ENCODE peak calls at places on chromosomes 1 and 21, in five cellular contexts. One of them, this sample, is unnamed.

GRCh38 chr1:155139895-155140629 is at the start of gene DPM3:
- DNase-seq in fibroblast of pulmonary artery: peak
- DNase-seq in AG04450: no peak
- DNase-seq in GM13977: peak
- DNase-seq in esophagus muscularis mucosa: peak
- DNase-seq in this sample: peak

GRCh38 chr1:7298749-7299151 is 472.3 kb upstream of the VAMP3 start:
- DNase-seq in fibroblast of pulmonary artery: peak
- DNase-seq in AG04450: no peak
- DNase-seq in GM13977: no peak
- DNase-seq in esophagus muscularis mucosa: peak
- DNase-seq in this sample: no peak

GRCh38 chr1:115669002-115669673 is 27.4 kb downstream of the VANGL1 start:
- DNase-seq in fibroblast of pulmonary artery: peak
- DNase-seq in AG04450: peak
- DNase-seq in GM13977: no peak
- DNase-seq in esophagus muscularis mucosa: no peak
- DNase-seq in this sample: peak

GRCh38 chr1:204108312-204109141 is 35.6 kb downstream of the SOX13 start:
- DNase-seq in fibroblast of pulmonary artery: no peak
- DNase-seq in AG04450: no peak
- DNase-seq in GM13977: no peak
- DNase-seq in esophagus muscularis mucosa: no peak
- DNase-seq in this sample: no peak

GRCh38 chr1:160377585-160378206 is 10.8 kb downstream of the NHLH1 start:
- DNase-seq in fibroblast of pulmonary artery: peak
- DNase-seq in AG04450: no peak
- DNase-seq in GM13977: no peak
- DNase-seq in esophagus muscularis mucosa: no peak
- DNase-seq in this sample: no peak

GRCh38 chr1:36599828-36600227 is 117.1 kb upstream of the CSF3R start:
- DNase-seq in fibroblast of pulmonary artery: no peak
- DNase-seq in AG04450: no peak
- DNase-seq in GM13977: no peak
- DNase-seq in esophagus muscularis mucosa: no peak
- DNase-seq in this sample: no peak

GRCh38 chr21:35375115-35375514 is 326.0 kb upstream of the RUNX1 start:
- DNase-seq in fibroblast of pulmonary artery: peak
- DNase-seq in AG04450: peak
- DNase-seq in GM13977: no peak
- DNase-seq in esophagus muscularis mucosa: no peak
- DNase-seq in this sample: no peak

GRCh38 chr1:192489046-192489445 is 86.5 kb upstream of the RGS1 start:
- DNase-seq in fibroblast of pulmonary artery: no peak
- DNase-seq in AG04450: no peak
- DNase-seq in GM13977: no peak
- DNase-seq in esophagus muscularis mucosa: no peak
- DNase-seq in this sample: no peak

GRCh38 chr1:158025576-158026230 is 32.3 kb downstream of the KIRREL1 start:
- DNase-seq in fibroblast of pulmonary artery: no peak
- DNase-seq in AG04450: no peak
- DNase-seq in GM13977: no peak
- DNase-seq in esophagus muscularis mucosa: no peak
- DNase-seq in this sample: no peak

GRCh38 chr1:117120774-117121588 is 568 bp downstream of the TRIM45 start:
- DNase-seq in fibroblast of pulmonary artery: no peak
- DNase-seq in AG04450: no peak
- DNase-seq in GM13977: no peak
- DNase-seq in esophagus muscularis mucosa: no peak
- DNase-seq in this sample: peak

GRCh38 chr21:46518983-46519583 is 60.4 kb downstream of the DIP2A start:
- DNase-seq in fibroblast of pulmonary artery: peak
- DNase-seq in AG04450: no peak
- DNase-seq in GM13977: no peak
- DNase-seq in esophagus muscularis mucosa: no peak
- DNase-seq in this sample: no peak

GRCh38 chr1:11590395-11590794 is 63.8 kb downstream of the FBXO2 start:
- DNase-seq in fibroblast of pulmonary artery: no peak
- DNase-seq in AG04450: no peak
- DNase-seq in GM13977: no peak
- DNase-seq in esophagus muscularis mucosa: no peak
- DNase-seq in this sample: no peak

GRCh38 chr1:168506204-168506819 is 37.5 kb downstream of the XCL2 start:
- DNase-seq in fibroblast of pulmonary artery: peak
- DNase-seq in AG04450: no peak
- DNase-seq in GM13977: no peak
- DNase-seq in esophagus muscularis mucosa: no peak
- DNase-seq in this sample: no peak

GRCh38 chr1:243713470-243714186 is 136.4 kb downstream of the AKT3 start:
- DNase-seq in fibroblast of pulmonary artery: peak
- DNase-seq in AG04450: no peak
- DNase-seq in GM13977: no peak
- DNase-seq in esophagus muscularis mucosa: no peak
- DNase-seq in this sample: no peak

GRCh38 chr1:165369255-165369848 is 12.8 kb upstream of the LMX1A start:
- DNase-seq in fibroblast of pulmonary artery: peak
- DNase-seq in AG04450: no peak
- DNase-seq in GM13977: peak
- DNase-seq in esophagus muscularis mucosa: no peak
- DNase-seq in this sample: peak

GRCh38 chr1:109655624-109656519 is at the start of gene GSTM4:
- DNase-seq in fibroblast of pulmonary artery: peak
- DNase-seq in AG04450: no peak
- DNase-seq in GM13977: peak
- DNase-seq in esophagus muscularis mucosa: peak
- DNase-seq in this sample: peak

GRCh38 chr21:41866274-41866809 is 12.8 kb downstream of the PRDM15 start:
- DNase-seq in fibroblast of pulmonary artery: no peak
- DNase-seq in AG04450: no peak
- DNase-seq in GM13977: no peak
- DNase-seq in esophagus muscularis mucosa: no peak
- DNase-seq in this sample: no peak

GRCh38 chr1:167723707-167724323 is 2.0 kb downstream of the MPZL1 start:
- DNase-seq in fibroblast of pulmonary artery: no peak
- DNase-seq in AG04450: no peak
- DNase-seq in GM13977: no peak
- DNase-seq in esophagus muscularis mucosa: no peak
- DNase-seq in this sample: no peak

GRCh38 chr1:32201011-32201855 is 838 bp downstream of the CCDC28B start:
- DNase-seq in fibroblast of pulmonary artery: peak
- DNase-seq in AG04450: no peak
- DNase-seq in GM13977: peak
- DNase-seq in esophagus muscularis mucosa: peak
- DNase-seq in this sample: peak

GRCh38 chr1:234768569-234769283 is 158.7 kb upstream of the IRF2BP2 start:
- DNase-seq in fibroblast of pulmonary artery: no peak
- DNase-seq in AG04450: no peak
- DNase-seq in GM13977: no peak
- DNase-seq in esophagus muscularis mucosa: no peak
- DNase-seq in this sample: peak

GRCh38 chr1:108734176-108734865 is 12.2 kb upstream of the STXBP3 start:
- DNase-seq in fibroblast of pulmonary artery: no peak
- DNase-seq in AG04450: no peak
- DNase-seq in GM13977: no peak
- DNase-seq in esophagus muscularis mucosa: no peak
- DNase-seq in this sample: no peak

GRCh38 chr21:28100366-28100765 is 892.3 kb downstream of the LTN1 start:
- DNase-seq in fibroblast of pulmonary artery: no peak
- DNase-seq in AG04450: no peak
- DNase-seq in GM13977: no peak
- DNase-seq in esophagus muscularis mucosa: no peak
- DNase-seq in this sample: no peak

GRCh38 chr1:34970829-34971228 is 14.3 kb downstream of the TMEM35B start:
- DNase-seq in fibroblast of pulmonary artery: no peak
- DNase-seq in AG04450: no peak
- DNase-seq in GM13977: no peak
- DNase-seq in esophagus muscularis mucosa: no peak
- DNase-seq in this sample: no peak

GRCh38 chr1:44719318-44719717 is 11.7 kb downstream of the RNU5D-1 start:
- DNase-seq in fibroblast of pulmonary artery: no peak
- DNase-seq in AG04450: no peak
- DNase-seq in GM13977: no peak
- DNase-seq in esophagus muscularis mucosa: no peak
- DNase-seq in this sample: no peak

GRCh38 chr1:199733125-199733524 is 294.4 kb upstream of the NR5A2 start:
- DNase-seq in fibroblast of pulmonary artery: no peak
- DNase-seq in AG04450: no peak
- DNase-seq in GM13977: no peak
- DNase-seq in esophagus muscularis mucosa: no peak
- DNase-seq in this sample: no peak

GRCh38 chr1:108120163-108120562 is 80.0 kb downstream of the SLC25A24 start:
- DNase-seq in fibroblast of pulmonary artery: no peak
- DNase-seq in AG04450: no peak
- DNase-seq in GM13977: no peak
- DNase-seq in esophagus muscularis mucosa: peak
- DNase-seq in this sample: no peak

GRCh38 chr1:87958201-87958600 is 629.5 kb downstream of the LMO4 start:
- DNase-seq in fibroblast of pulmonary artery: no peak
- DNase-seq in AG04450: no peak
- DNase-seq in GM13977: no peak
- DNase-seq in esophagus muscularis mucosa: no peak
- DNase-seq in this sample: no peak

GRCh38 chr1:203422656-203423055 is 53.0 kb upstream of the PRELP start:
- DNase-seq in fibroblast of pulmonary artery: no peak
- DNase-seq in AG04450: no peak
- DNase-seq in GM13977: no peak
- DNase-seq in esophagus muscularis mucosa: no peak
- DNase-seq in this sample: no peak

GRCh38 chr1:111789077-111789476 is 33.4 kb downstream of the DDX20 start:
- DNase-seq in fibroblast of pulmonary artery: peak
- DNase-seq in AG04450: no peak
- DNase-seq in GM13977: no peak
- DNase-seq in esophagus muscularis mucosa: no peak
- DNase-seq in this sample: no peak

GRCh38 chr1:81585371-81585770 is 215.4 kb upstream of the ADGRL2 start:
- DNase-seq in fibroblast of pulmonary artery: peak
- DNase-seq in AG04450: no peak
- DNase-seq in GM13977: no peak
- DNase-seq in esophagus muscularis mucosa: no peak
- DNase-seq in this sample: no peak

DNA sequence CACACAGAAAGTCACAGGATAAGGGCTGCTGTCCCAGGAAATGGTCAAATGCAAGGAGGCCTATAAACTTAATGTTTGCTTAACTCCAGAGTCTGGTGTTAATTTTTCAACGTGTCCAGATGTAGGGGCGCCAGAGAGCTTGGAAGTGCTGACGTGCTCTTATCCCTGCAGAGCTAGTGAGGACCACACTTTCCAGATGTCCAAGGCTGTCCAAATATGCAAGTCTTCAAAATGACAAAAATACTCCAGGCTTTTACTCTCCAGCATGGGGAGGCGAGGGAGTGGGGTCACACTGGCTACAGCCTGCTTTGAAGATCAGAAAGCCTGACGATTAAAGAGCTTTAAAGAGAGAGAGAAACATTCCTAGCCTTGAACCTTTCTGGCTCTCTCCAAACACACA is 57.6 kb downstream of the ABCA4 start:
- DNase-seq in fibroblast of pulmonary artery: peak
- DNase-seq in AG04450: peak
- DNase-seq in GM13977: no peak
- DNase-seq in esophagus muscularis mucosa: no peak
- DNase-seq in this sample: no peak
- TF ChIP-seq CTCF in fibroblast of pulmonary artery: peak
- TF ChIP-seq CTCF in AG04450: peak
- TF ChIP-seq CTCF in GM13977: peak
- TF ChIP-seq CTCF in esophagus muscularis mucosa: peak
- TF ChIP-seq CTCF in this sample: no peak

GRCh38 chr1:83834621-83835264 is 164.2 kb downstream of the TTLL7 start:
- DNase-seq in fibroblast of pulmonary artery: no peak
- DNase-seq in AG04450: no peak
- DNase-seq in GM13977: no peak
- DNase-seq in esophagus muscularis mucosa: no peak
- DNase-seq in this sample: no peak
- TF ChIP-seq CTCF in fibroblast of pulmonary artery: no peak
- TF ChIP-seq CTCF in AG04450: no peak
- TF ChIP-seq CTCF in GM13977: no peak
- TF ChIP-seq CTCF in esophagus muscularis mucosa: no peak
- TF ChIP-seq CTCF in this sample: no peak

GRCh38 chr1:52554267-52554640 is 1.4 kb upstream of the TUT4 start:
- DNase-seq in fibroblast of pulmonary artery: no peak
- DNase-seq in AG04450: no peak
- DNase-seq in GM13977: no peak
- DNase-seq in esophagus muscularis mucosa: no peak
- DNase-seq in this sample: no peak

GRCh38 chr1:52553372-52554266 is 727 bp upstream of the TUT4 start:
- DNase-seq in fibroblast of pulmonary artery: peak
- DNase-seq in AG04450: peak
- DNase-seq in GM13977: peak
- DNase-seq in esophagus muscularis mucosa: peak
- DNase-seq in this sample: peak

GRCh38 chr1:52552236-52552504 is 722 bp downstream of the TUT4 start:
- DNase-seq in fibroblast of pulmonary artery: peak
- DNase-seq in AG04450: peak
- DNase-seq in GM13977: peak
- DNase-seq in esophagus muscularis mucosa: no peak
- DNase-seq in this sample: peak

GRCh38 chr1:52551476-52552235 is 1.2 kb downstream of the TUT4 start:
- DNase-seq in fibroblast of pulmonary artery: peak
- DNase-seq in AG04450: no peak
- DNase-seq in GM13977: no peak
- DNase-seq in esophagus muscularis mucosa: no peak
- DNase-seq in this sample: peak

DNA sequence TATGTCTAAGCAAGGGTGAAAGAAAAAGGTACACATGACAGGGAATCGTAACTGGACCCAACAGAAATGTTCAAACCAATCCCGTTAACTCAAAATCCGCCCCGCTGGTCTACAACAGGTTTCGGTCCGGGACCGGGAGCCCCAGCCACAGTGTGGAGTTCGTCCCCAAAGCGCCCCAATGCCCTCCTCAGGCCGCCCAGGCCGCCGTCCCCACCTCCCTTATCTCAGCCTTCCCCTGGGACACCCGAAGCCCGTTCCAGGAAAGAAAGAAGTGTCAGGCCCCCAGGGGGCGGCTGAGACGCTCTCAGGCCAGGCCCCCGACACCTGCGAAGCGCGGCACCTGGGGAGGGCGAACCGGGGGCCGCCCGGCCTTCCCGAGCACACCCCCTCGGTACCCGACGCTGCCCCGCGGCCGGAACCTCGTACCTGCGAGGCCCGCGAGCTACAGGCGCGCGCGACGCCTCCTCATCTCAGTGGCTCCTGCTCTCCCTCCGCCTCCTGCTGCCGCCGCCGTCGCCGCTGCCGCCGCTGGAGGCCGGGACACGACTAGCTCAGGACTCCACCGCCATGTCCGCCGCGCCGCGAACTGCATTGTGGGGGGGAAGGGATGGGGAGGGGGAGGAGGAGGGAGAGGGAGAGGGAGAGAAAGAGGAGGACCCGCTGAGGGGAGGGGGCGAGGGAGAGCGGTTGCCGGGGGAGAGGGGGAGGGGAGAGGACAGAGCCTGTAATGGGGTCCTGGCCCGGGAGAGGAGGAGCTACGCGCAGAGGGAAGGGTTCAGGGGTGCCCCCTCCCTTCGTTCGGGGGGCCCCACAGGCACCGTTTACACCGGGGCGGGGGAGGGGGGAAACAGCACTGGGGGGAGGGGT is at the start of gene TUT4:
- DNase-seq in fibroblast of pulmonary artery: peak
- DNase-seq in AG04450: peak
- DNase-seq in GM13977: peak
- DNase-seq in esophagus muscularis mucosa: peak
- DNase-seq in this sample: peak
- TF ChIP-seq CTCF in fibroblast of pulmonary artery: no peak
- TF ChIP-seq CTCF in AG04450: no peak
- TF ChIP-seq CTCF in GM13977: peak
- TF ChIP-seq CTCF in esophagus muscularis mucosa: no peak
- TF ChIP-seq CTCF in this sample: no peak

GRCh38 chr1:24157921-24158481 is 15.1 kb upstream of the IL22RA1 start:
- DNase-seq in fibroblast of pulmonary artery: peak
- DNase-seq in AG04450: no peak
- DNase-seq in GM13977: no peak
- DNase-seq in esophagus muscularis mucosa: no peak
- DNase-seq in this sample: no peak
- TF ChIP-seq CTCF in fibroblast of pulmonary artery: peak
- TF ChIP-seq CTCF in AG04450: peak
- TF ChIP-seq CTCF in GM13977: no peak
- TF ChIP-seq CTCF in esophagus muscularis mucosa: no peak
- TF ChIP-seq CTCF in this sample: no peak